ENCODE peak calls at places on chromosomes 4 and X, in ten cellular contexts. X is NCI-H146, M is cardiac muscle cell, Z is psoas muscle, U is Right ventricle myocardium inferior, D is kidney tubule cell, N is D341Med, Q is amniotic stem cell, B is cardiac fibroblast, Y is HTR-8/SVneo. L is an unnamed sample.

GRCh38 chr4:151442002-151442401 is 33.0 kb downstream of the FHIP1A start:
- DNase-seq in Q (no peak), U (peak), D (no peak), X (no peak), N (no peak), B (no peak), M (no peak), Z (no peak), Y (no peak), L (no peak)

GRCh38 chr4:183758006-183758734 is 99.1 kb downstream of the TRAPPC11 start:
- DNase-seq in N (no peak), U (peak), Q (no peak), X (no peak), M (no peak), D (no peak), Z (peak), B (peak), Y (no peak), L (no peak)

GRCh38 chr4:153143527-153144348 is 60.5 kb upstream of the TRIM2 start:
- DNase-seq in U (no peak), D (peak), Q (no peak), Z (no peak), Y (peak), B (peak), X (no peak), N (peak), M (peak), L (no peak)

GRCh38 chrX:17397074-17397473 is 22.1 kb downstream of the NHS start:
- DNase-seq in N (no peak), B (peak), U (no peak), M (no peak), Y (peak), X (no peak), Q (no peak), D (peak), Z (no peak), L (no peak)

GRCh38 chrX:70535198-70535597 is 90.6 kb downstream of the DLG3 start:
- DNase-seq in Y (no peak), X (no peak), N (no peak), U (no peak), D (no peak), Z (no peak), M (no peak), Q (no peak), B (peak), L (no peak)

GRCh38 chrX:101397779-101398178 is 7.0 kb downstream of the RPL36A start:
- DNase-seq in Y (no peak), X (no peak), B (no peak), U (no peak), M (peak), D (no peak), N (no peak), Q (no peak), Z (no peak), L (no peak)

GRCh38 chr4:152166567-152166966 is 369.3 kb downstream of the FBXW7 start:
- DNase-seq in D (no peak), B (peak), Z (no peak), X (no peak), Q (no peak), Y (no peak), N (no peak), M (peak), U (no peak), L (no peak)

GRCh38 chr4:179145746-179146530 is 1703.7 kb upstream of the AGA start:
- DNase-seq in X (no peak), Z (no peak), B (peak), M (no peak), N (no peak), Q (no peak), D (peak), U (no peak), Y (no peak), L (no peak)

GRCh38 chr4:3324093-3324815 is 31.4 kb downstream of the RGS12 start:
- DNase-seq in Z (no peak), B (no peak), X (no peak), Y (no peak), D (no peak), Q (no peak), N (no peak), U (no peak), M (peak), L (no peak)

GRCh38 chrX:97070346-97070745 is 186.6 kb downstream of the RPA4 start:
- DNase-seq in N (no peak), D (no peak), Q (peak), X (no peak), Y (no peak), B (peak), U (no peak), Z (no peak), M (no peak), L (no peak)

GRCh38 chr4:101230806-101231426 is 116.4 kb downstream of the PPP3CA start:
- DNase-seq in X (no peak), B (peak), N (no peak), U (no peak), M (no peak), D (peak), Q (no peak), Z (no peak), Y (no peak), L (no peak)

GRCh38 chr4:143559757-143560147 is 46.2 kb downstream of the SMARCA5 start:
- DNase-seq in Q (no peak), X (peak), Y (no peak), U (no peak), D (no peak), B (no peak), Z (no peak), N (no peak), M (no peak), L (no peak)

GRCh38 chr4:56129431-56129861 is 180.7 kb downstream of the CEP135 start:
- DNase-seq in B (no peak), D (peak), N (peak), Y (no peak), Q (no peak), U (no peak), X (peak), Z (no peak), M (no peak), L (no peak)

GRCh38 chr4:151940926-151941617 is 180.3 kb upstream of the GATB start:
- DNase-seq in X (no peak), Z (no peak), M (no peak), B (no peak), Q (no peak), Y (no peak), N (no peak), D (no peak), U (no peak), L (no peak)

GRCh38 chrX:47143894-47144625 is 442 bp downstream of the NDUFB11 start:
- DNase-seq in U (no peak), Q (no peak), Z (peak), D (no peak), X (peak), M (peak), Y (no peak), N (peak), B (no peak), L (no peak)

GRCh38 chrX:150688911-150689451 is 4.2 kb upstream of the MTMR1 start:
- DNase-seq in D (peak), Y (no peak), X (no peak), Q (peak), M (no peak), U (no peak), Z (no peak), N (no peak), B (peak), L (no peak)

GRCh38 chr4:114052227-114052626 is 72.8 kb upstream of the ARSJ start:
- DNase-seq in D (no peak), M (no peak), X (no peak), U (no peak), N (no peak), Z (no peak), Y (no peak), B (no peak), Q (no peak), L (no peak)

GRCh38 chr4:157045507-157046127 is 30.3 kb upstream of the GLRB start:
- DNase-seq in X (peak), D (peak), M (peak), B (peak), U (no peak), N (peak), Q (peak), Z (no peak), Y (peak), L (no peak)

GRCh38 chr4:83043801-83044407 is 8.9 kb downstream of the COPS4 start:
- DNase-seq in N (no peak), B (peak), Y (peak), X (no peak), Z (no peak), D (no peak), Q (no peak), M (no peak), U (no peak), L (no peak)

GRCh38 chrX:126165401-126165720 is 728 bp downstream of the DCAF12L2 start:
- DNase-seq in D (no peak), U (peak), Z (no peak), B (no peak), Y (no peak), M (no peak), X (no peak), N (no peak), Q (no peak), L (no peak)

GRCh38 chr4:5051210-5051691 is at the start of gene STK32B:
- DNase-seq in D (peak), Z (peak), B (peak), M (peak), Q (peak), X (peak), Y (peak), U (peak), N (peak), L (peak)

GRCh38 chr4:99723555-99724450 is 66.2 kb upstream of the C4orf54 start:
- DNase-seq in M (no peak), U (peak), Z (peak), D (peak), Y (peak), Q (no peak), X (peak), B (peak), N (no peak), L (peak)

GRCh38 chr4:185787926-185788679 is 23.9 kb downstream of the SORBS2 start:
- DNase-seq in Y (no peak), B (no peak), M (no peak), N (no peak), D (no peak), Q (no peak), Z (no peak), U (no peak), X (no peak), L (no peak)

GRCh38 chr4:187865914-187866313 is 129.7 kb upstream of the ZFP42 start:
- DNase-seq in N (no peak), M (no peak), Q (no peak), Z (no peak), Y (no peak), D (no peak), U (no peak), X (no peak), B (peak), L (no peak)

GRCh38 chrX:41085883-41086626 is 810 bp downstream of the USP9X start:
- DNase-seq in Q (no peak), X (peak), U (peak), N (peak), Z (peak), B (peak), M (peak), D (peak), Y (peak), L (peak)

GRCh38 chrX:142686653-142687283 is 339.0 kb upstream of the SPANXN4 start:
- DNase-seq in N (no peak), U (no peak), Q (no peak), B (no peak), X (no peak), M (no peak), Y (no peak), D (no peak), Z (no peak), L (no peak)

GRCh38 chr4:133136833-133137232 is 12.3 kb upstream of the PCDH10 start:
- DNase-seq in B (no peak), Y (no peak), M (no peak), Q (no peak), Z (no peak), N (no peak), U (no peak), X (no peak), D (no peak), L (no peak)

GRCh38 chrX:16754019-16754418 is 32.2 kb upstream of the TXLNG start:
- DNase-seq in N (no peak), D (no peak), B (no peak), Y (no peak), Z (no peak), M (no peak), X (no peak), Q (no peak), U (no peak), L (no peak)

GRCh38 chr4:111775908-111776307 is 369.3 kb upstream of the FAM241A start:
- DNase-seq in X (no peak), D (no peak), Y (no peak), N (no peak), M (no peak), Z (no peak), U (no peak), B (no peak), Q (no peak), L (no peak)

GRCh38 chr4:147793569-147793968 is 61.7 kb downstream of the ARHGAP10 start:
- DNase-seq in Z (no peak), X (no peak), D (peak), Q (no peak), Y (no peak), M (no peak), B (no peak), N (no peak), U (no peak), L (no peak)

GRCh38 chr4:185567828-185568442 is 32.6 kb upstream of the PDLIM3 start:
- DNase-seq in M (no peak), U (peak), Q (no peak), B (peak), X (no peak), D (no peak), Z (peak), Y (no peak), N (no peak), L (peak)

GRCh38 chr4:89539797-89540711 is 232.5 kb upstream of the GPRIN3 start:
- DNase-seq in D (no peak), U (no peak), Z (no peak), Y (no peak), N (no peak), Q (no peak), M (no peak), B (peak), X (no peak), L (no peak)

GRCh38 chrX:154815274-154815818 is 10.1 kb upstream of the MPP1 start:
- DNase-seq in Z (no peak), D (no peak), U (no peak), M (no peak), X (no peak), Q (no peak), B (peak), N (no peak), Y (no peak), L (no peak)

GRCh38 chrX:108001218-108001814 is 19.1 kb upstream of the TEX13B start:
- DNase-seq in U (no peak), Z (no peak), N (peak), M (peak), B (peak), Y (peak), X (peak), D (peak), Q (peak), L (no peak)

L was measured in tibial artery.